ENCODE peak calls at places on chromosomes 5 and 9, in five cellular contexts. N, W, K, I and C are unnamed samples.

GRCh38 chr5:61805101-61805500 is 473.0 kb downstream of the ZSWIM6 start:
- DNase-seq in N (peak; percentile 78), W (no peak), K (no peak), I (peak; percentile 44), C (no peak)

GRCh38 chr9:82332018-82332773 is 343.6 kb downstream of the SPATA31D1 start:
- DNase-seq in N (peak; percentile 74), W (no peak), K (no peak), I (peak; percentile 68), C (no peak)

GRCh38 chr9:98506422-98507054 is 202.2 kb downstream of the GABBR2 start:
- DNase-seq in N (no peak), W (no peak), K (no peak), I (no peak), C (no peak)

GRCh38 chr9:109437286-109437685 is 60.8 kb downstream of the PTPN3 start:
- DNase-seq in N (no peak), W (no peak), K (no peak), I (no peak), C (no peak)

GRCh38 chr9:93161801-93162635 is 21.9 kb upstream of the WNK2 start:
- DNase-seq in N (no peak), W (no peak), K (no peak), I (no peak), C (no peak)

GRCh38 chr5:143037071-143037470 is 266.9 kb downstream of the ARHGAP26 start:
- DNase-seq in N (no peak), W (no peak), K (no peak), I (no peak), C (no peak)

GRCh38 chr5:1788200-1788599 is 11.4 kb downstream of the MRPL36 start:
- DNase-seq in N (no peak), W (peak; percentile 3), K (no peak), I (no peak), C (no peak)

GRCh38 chr9:86487222-86487841 is 133.1 kb upstream of the TUT7 start:
- DNase-seq in N (peak; percentile 89), W (no peak), K (peak; percentile 60), I (peak; percentile 55), C (no peak)

GRCh38 chr5:134649163-134649916 is 755 bp downstream of the SEC24A start:
- DNase-seq in N (peak; percentile 47), W (peak; percentile 31), K (no peak), I (no peak), C (no peak)

GRCh38 chr5:65880673-65881072 is 45.7 kb upstream of the ERBIN start:
- DNase-seq in N (no peak), W (no peak), K (no peak), I (no peak), C (no peak)

GRCh38 chr5:73143716-73144115 is 23.3 kb downstream of the TMEM171 start:
- DNase-seq in N (no peak), W (no peak), K (no peak), I (no peak), C (no peak)

GRCh38 chr9:76542360-76542759 is 83.4 kb downstream of the GCNT1 start:
- DNase-seq in N (no peak), W (no peak), K (no peak), I (peak; percentile 16), C (no peak)

GRCh38 chr5:35822541-35822940 is 34.1 kb upstream of the IL7R start:
- DNase-seq in N (no peak), W (no peak), K (no peak), I (no peak), C (peak; percentile 66)

GRCh38 chr5:179313849-179314521 is 31.3 kb downstream of the ADAMTS2 start:
- DNase-seq in N (peak; percentile 86), W (peak; percentile 96), K (no peak), I (no peak), C (no peak)

GRCh38 chr9:24257726-24258125 is 288.0 kb downstream of the IZUMO3 start:
- DNase-seq in N (no peak), W (no peak), K (no peak), I (no peak), C (no peak)

GRCh38 chr5:6166698-6167394 is 211.5 kb downstream of the MED10 start:
- DNase-seq in N (no peak), W (no peak), K (no peak), I (no peak), C (no peak)

GRCh38 chr9:70987986-70988385 is 133.4 kb downstream of the TRPM3 start:
- DNase-seq in N (peak; percentile 91), W (no peak), K (no peak), I (no peak), C (no peak)

GRCh38 chr5:132293992-132294727 is at the start of gene SLC22A4:
- DNase-seq in N (peak; percentile 94), W (peak; percentile 96), K (peak; percentile 96), I (peak; percentile 97), C (peak; percentile 51)

GRCh38 chr5:58871648-58872242 is 288.9 kb downstream of the RAB3C start:
- DNase-seq in N (peak; percentile 64), W (no peak), K (peak; percentile 44), I (peak; percentile 69), C (peak; percentile 24)

GRCh38 chr5:111132731-111133435 is 40.7 kb downstream of the WDR36 start:
- DNase-seq in N (no peak), W (no peak), K (no peak), I (no peak), C (no peak)

GRCh38 chr5:92644271-92644886 is 936.6 kb downstream of the NR2F1-AS1 start:
- DNase-seq in N (no peak), W (no peak), K (peak; percentile 54), I (peak; percentile 4), C (no peak)

DNA sequence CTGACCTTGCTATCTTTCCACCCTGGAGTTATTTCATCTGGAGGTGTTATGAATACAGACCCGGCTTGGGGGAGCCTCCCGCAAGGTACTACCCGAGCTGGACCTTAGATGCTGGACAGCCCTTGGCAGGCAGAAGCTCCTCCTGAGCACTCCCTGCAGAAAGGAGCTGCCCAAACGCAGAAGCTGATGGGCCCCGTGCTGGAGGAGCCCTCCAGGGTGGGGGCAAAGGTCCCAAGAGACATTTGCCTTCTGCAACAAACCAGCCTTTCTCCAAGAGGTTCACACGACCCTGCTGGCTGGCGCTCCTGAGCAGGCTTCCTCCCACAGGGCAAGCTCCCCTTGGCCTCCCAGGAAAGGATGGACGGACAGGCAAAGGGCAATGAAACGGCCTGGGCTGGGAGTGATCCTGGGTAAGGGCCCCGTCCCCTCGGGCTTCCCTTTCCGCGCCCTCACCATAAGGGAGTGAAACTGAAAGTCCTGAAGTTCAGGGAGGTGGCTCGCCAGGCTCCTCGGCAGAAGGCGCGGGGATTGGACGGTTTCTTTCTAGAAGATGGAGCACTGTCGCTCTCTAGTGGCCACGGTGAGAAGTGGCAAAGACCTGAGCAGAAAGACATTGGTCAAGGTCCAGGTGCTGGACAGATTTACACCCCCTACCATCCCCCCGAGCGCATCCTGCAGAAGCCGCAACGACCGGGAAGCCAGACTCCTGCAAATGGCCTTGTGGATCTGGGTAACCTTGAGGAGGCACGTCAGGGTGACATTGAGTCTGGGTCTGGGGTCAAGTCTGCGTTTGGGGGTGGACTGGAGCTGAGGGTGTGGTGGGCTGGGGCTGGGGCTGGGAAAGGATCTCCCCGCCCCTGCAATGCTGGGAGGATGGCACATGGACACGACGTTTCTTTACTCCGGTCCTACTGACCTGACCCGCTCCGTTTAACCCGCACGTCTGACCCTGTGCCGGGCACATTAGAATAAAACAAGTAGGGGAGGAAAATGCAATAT is 56.4 kb downstream of the NEURL1B start:
- DNase-seq in N (peak; percentile 96), W (peak; percentile 90), K (peak; percentile 91), I (peak; percentile 84), C (peak; percentile 82)
- H3K4me1 ChIP-seq in N (peaks cover 21% of the 10 kb centered on the region), W (no peaks in the 10 kb centered on the region), K (peaks cover 34% of the 10 kb centered on the region), I (peaks cover 8% of the 10 kb centered on the region), C (peaks cover 24% of the 10 kb centered on the region)

GRCh38 chr9:131399972-131400371 is 6.1 kb downstream of the PRRC2B start:
- DNase-seq in N (no peak), W (no peak), K (no peak), I (no peak), C (no peak)
- H3K4me1 ChIP-seq in N (peaks cover 75% of the 10 kb centered on the region), W (peaks cover 26% of the 10 kb centered on the region), K (peaks cover 60% of the 10 kb centered on the region), I (peaks cover 90% of the 10 kb centered on the region), C (peaks cover 95% of the 10 kb centered on the region)

GRCh38 chr5:124706729-124707361 is 39.6 kb downstream of the ZNF608 start:
- DNase-seq in N (peak; percentile 38), W (no peak), K (peak; percentile 89), I (no peak), C (no peak)
- H3K4me1 ChIP-seq in N (peaks cover 14% of the 10 kb centered on the region), W (no peaks in the 10 kb centered on the region), K (peaks cover 93% of the 10 kb centered on the region), I (no peaks in the 10 kb centered on the region), C (no peaks in the 10 kb centered on the region)

GRCh38 chr5:145834917-145835838 is at the start of gene PRELID2:
- DNase-seq in N (peak; percentile 97), W (peak; percentile 87), K (peak; percentile 97), I (peak; percentile 88), C (peak; percentile 33)
- H3K4me1 ChIP-seq in N (peaks cover 17% of the 10 kb centered on the region), W (peaks cover 9% of the 10 kb centered on the region), K (peaks cover 7% of the 10 kb centered on the region), I (peaks cover 26% of the 10 kb centered on the region), C (peaks cover 8% of the 10 kb centered on the region)

DNA sequence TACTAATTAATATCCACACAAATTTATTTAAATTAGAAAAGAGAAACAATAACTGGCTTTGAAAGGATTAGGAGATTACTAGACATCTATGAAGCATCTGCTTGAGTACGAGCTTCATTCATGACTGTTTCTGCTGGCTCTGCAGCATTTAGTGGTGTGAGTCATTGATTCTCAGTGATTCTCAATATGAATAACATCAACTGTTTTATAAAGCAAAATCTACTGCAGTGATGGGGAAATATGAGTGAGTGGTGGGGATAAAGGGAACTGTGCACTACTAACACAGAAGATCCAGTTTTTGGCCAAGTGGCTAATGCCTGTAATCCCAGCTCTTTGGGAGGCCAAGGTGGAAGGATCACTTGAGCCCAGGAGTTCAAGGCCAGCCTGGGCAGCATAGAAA is 8.4 kb downstream of the FNBP1 start:
- DNase-seq in N (peak; percentile 60), W (no peak), K (no peak), I (no peak), C (no peak)
- H3K4me1 ChIP-seq in N (peaks cover 11% of the 10 kb centered on the region), W (peaks cover 4% of the 10 kb centered on the region), K (no peaks in the 10 kb centered on the region), I (peaks cover 8% of the 10 kb centered on the region), C (peaks cover 89% of the 10 kb centered on the region)